ENCODE peak calls at places on chromosome 2, in ten cellular contexts. E, Q, L, H, F, A, W, Y, S and T are unnamed samples.

GRCh38 chr2:109349555-109350430 is 220.8 kb downstream of the SH3RF3 start:
- DNase-seq in S (no peak), H (no peak), A (no peak), L (no peak), F (no peak), E (peak), Q (no peak), W (no peak), Y (no peak), T (no peak)

GRCh38 chr2:226561962-226562361 is 237.7 kb downstream of the IRS1 start:
- DNase-seq in L (peak), A (no peak), W (no peak), Q (no peak), E (no peak), H (peak), S (no peak), Y (no peak), F (no peak), T (no peak)

GRCh38 chr2:27569398-27569797 is 13.4 kb upstream of the ZNF512 start:
- DNase-seq in L (peak), E (no peak), A (peak), S (no peak), Y (no peak), Q (no peak), F (no peak), W (no peak), H (no peak), T (no peak)

GRCh38 chr2:128748336-128748735 is 429.7 kb upstream of the HS6ST1 start:
- DNase-seq in A (no peak), H (no peak), Y (no peak), E (no peak), F (no peak), W (no peak), L (no peak), Q (no peak), S (no peak), T (no peak)

GRCh38 chr2:216292886-216293291 is 79.4 kb downstream of the MARCHF4 start:
- DNase-seq in E (no peak), Q (no peak), A (no peak), S (no peak), L (no peak), W (no peak), H (no peak), Y (no peak), F (peak), T (no peak)

GRCh38 chr2:222892321-222892720 is 31.5 kb downstream of the ACSL3 start:
- DNase-seq in F (peak), A (peak), H (peak), L (peak), Q (no peak), Y (no peak), E (no peak), S (no peak), W (no peak), T (no peak)

GRCh38 chr2:3248754-3249476 is 128.7 kb downstream of the EIPR1 start:
- DNase-seq in F (no peak), Y (no peak), Q (no peak), L (no peak), W (no peak), A (no peak), E (no peak), S (no peak), H (no peak), T (no peak)

GRCh38 chr2:237483018-237483731 is 3.9 kb upstream of the MLPH start:
- DNase-seq in W (no peak), Y (peak), Q (no peak), H (no peak), S (no peak), E (no peak), A (peak), L (peak), F (peak), T (no peak)

GRCh38 chr2:229672021-229672420 is 42.3 kb downstream of the DNER start:
- DNase-seq in A (no peak), H (no peak), Q (no peak), Y (no peak), W (no peak), L (no peak), E (no peak), F (no peak), S (no peak), T (no peak)

GRCh38 chr2:175690113-175690716 is 311.9 kb downstream of the LNPK start:
- DNase-seq in F (peak), Y (peak), W (peak), H (peak), L (peak), Q (peak), E (peak), A (peak), S (no peak), T (no peak)

GRCh38 chr2:38037757-38038615 is 38.0 kb downstream of the CYP1B1 start:
- DNase-seq in E (peak), L (peak), S (no peak), W (no peak), A (peak), Y (no peak), Q (no peak), H (no peak), F (peak), T (peak)
- TF ChIP-seq CTCF in E (no peak), L (peak), S (no peak), W (no peak), A (peak), Y (no peak), Q (no peak), H (no peak), F (peak), T (no peak)

GRCh38 chr2:43170733-43171101 is 55.7 kb downstream of the ZFP36L2 start:
- DNase-seq in Q (no peak), S (no peak), F (no peak), H (no peak), E (no peak), L (no peak), W (no peak), A (no peak), Y (peak), T (no peak)

GRCh38 chr2:43171789-43172188 is 54.6 kb downstream of the ZFP36L2 start:
- DNase-seq in W (no peak), Y (peak), S (peak), L (peak), Q (no peak), A (peak), E (no peak), H (no peak), F (peak), T (no peak)

GRCh38 chr2:43169987-43170732 is 56.2 kb downstream of the ZFP36L2 start:
- DNase-seq in L (no peak), H (no peak), Q (peak), Y (peak), W (no peak), E (peak), S (no peak), A (no peak), F (no peak), T (no peak)

GRCh38 chr2:43168016-43168369 is 58.4 kb downstream of the ZFP36L2 start:
- DNase-seq in A (no peak), F (no peak), S (no peak), Y (no peak), L (no peak), E (no peak), Q (no peak), H (no peak), W (no peak), T (no peak)

GRCh38 chr2:43169091-43169936 is 57.1 kb downstream of the ZFP36L2 start:
- DNase-seq in Y (peak), S (no peak), W (no peak), L (no peak), E (no peak), H (peak), Q (no peak), A (no peak), F (no peak), T (no peak)
- TF ChIP-seq CTCF in Y (no peak), S (no peak), W (no peak), L (no peak), E (no peak), H (no peak), Q (no peak), A (no peak), F (no peak), T (no peak)

GRCh38 chr2:189233527-189233926 is 54.0 kb upstream of the COL5A2 start:
- DNase-seq in S (no peak), F (peak), H (no peak), A (peak), L (no peak), Y (no peak), W (no peak), E (no peak), Q (no peak), T (no peak)

GRCh38 chr2:189234991-189235390 is 55.4 kb upstream of the COL5A2 start:
- DNase-seq in Q (no peak), S (no peak), A (peak), H (no peak), F (peak), W (no peak), E (no peak), L (no peak), Y (no peak), T (no peak)

GRCh38 chr2:189231719-189232323 is 52.3 kb upstream of the COL5A2 start:
- DNase-seq in Y (no peak), S (no peak), H (no peak), E (no peak), A (no peak), L (no peak), W (no peak), F (no peak), Q (no peak), T (no peak)

GRCh38 chr2:189236066-189236465 is 56.5 kb upstream of the COL5A2 start:
- DNase-seq in A (peak), Q (no peak), F (peak), E (no peak), H (peak), S (no peak), Y (no peak), W (no peak), L (peak), T (no peak)

DNA sequence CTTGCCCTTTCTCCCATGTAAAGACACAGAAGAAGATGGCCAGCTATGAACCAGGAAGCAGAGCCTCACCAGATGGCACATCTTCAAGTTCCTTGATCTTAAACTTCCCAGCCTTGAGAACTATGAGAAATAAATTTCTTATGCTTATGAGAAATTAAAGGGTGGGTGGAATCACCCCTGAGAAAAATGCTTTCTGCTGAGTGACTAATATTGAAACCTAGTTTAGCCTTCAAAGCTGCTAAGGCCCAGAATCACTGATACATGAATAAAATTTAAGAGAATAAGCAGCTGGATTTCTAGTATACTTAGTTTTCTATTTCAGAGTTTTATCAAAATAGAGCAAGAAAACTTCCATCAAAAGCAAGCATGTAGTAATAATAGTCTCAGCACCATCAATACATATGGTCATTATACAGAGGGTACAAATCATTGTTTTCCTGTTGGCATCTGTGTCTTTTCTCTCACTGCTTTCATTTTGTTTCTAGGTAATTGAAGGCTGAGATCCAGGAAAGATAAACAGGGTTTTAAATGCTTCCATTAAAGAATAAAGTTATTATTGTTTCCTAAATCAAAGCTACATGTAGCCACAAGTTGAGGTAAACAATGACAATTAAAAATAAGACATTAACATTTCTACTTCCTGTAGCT is 53.3 kb upstream of the COL5A2 start:
- DNase-seq in Q (no peak), L (no peak), E (no peak), H (no peak), F (peak), S (no peak), A (peak), W (no peak), Y (no peak), T (no peak)
- TF ChIP-seq CTCF in Q (no peak), L (no peak), E (no peak), H (no peak), F (no peak), S (no peak), A (no peak), W (no peak), Y (no peak), T (no peak)

DNA sequence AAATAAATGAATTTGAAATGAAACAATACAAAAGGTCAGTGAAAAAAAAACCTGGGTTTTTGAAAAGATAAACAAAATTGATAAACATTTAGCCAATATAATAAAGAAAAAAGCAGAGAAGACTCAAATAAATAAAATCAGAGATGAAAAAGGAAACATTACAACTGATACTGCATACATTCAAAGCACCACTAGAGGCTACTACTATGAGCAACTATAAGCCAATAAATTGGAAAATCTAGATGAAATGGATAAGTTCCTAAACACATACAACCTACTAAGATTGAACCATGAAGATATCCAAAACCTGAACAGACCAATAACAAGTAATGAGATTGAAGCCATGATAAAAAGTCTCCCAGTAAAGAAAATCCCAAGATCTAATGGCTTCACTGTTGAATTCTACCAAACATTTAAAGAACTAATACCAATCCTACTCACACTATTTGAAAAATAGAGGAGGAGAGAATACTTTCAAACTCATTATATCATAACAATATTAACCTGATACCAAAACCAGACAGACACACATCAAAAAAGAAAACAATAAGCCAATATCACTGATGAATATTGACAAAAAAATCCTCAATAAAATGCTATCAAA is 80.8 kb upstream of the CERS6 start:
- DNase-seq in H (no peak), W (no peak), Q (no peak), A (no peak), S (no peak), F (no peak), L (no peak), E (no peak), Y (no peak), T (no peak)
- TF ChIP-seq CTCF in H (peak), W (peak), Q (no peak), A (peak), S (no peak), F (peak), L (peak), E (peak), Y (peak), T (no peak)

DNA sequence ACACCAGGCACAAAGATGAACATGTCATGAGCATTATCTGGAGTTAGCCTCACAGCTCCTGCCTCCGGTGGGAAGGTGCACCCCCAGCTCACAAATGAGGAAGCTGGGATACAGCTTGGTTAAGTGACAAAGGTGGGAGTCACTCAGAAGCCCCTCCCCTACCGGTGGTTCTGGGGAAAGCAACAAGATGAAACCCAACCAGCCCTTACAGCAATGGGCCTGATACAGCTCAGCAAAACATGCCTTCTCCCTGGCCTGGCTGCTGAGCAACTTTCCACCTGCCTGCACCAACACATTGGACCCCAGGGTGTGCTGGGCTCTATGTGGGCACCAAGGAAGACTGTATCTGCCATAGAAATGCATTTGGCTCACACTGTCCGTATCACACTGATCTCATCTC is 113.2 kb downstream of the GYPC start:
- DNase-seq in A (no peak), S (no peak), L (no peak), E (no peak), H (no peak), Q (no peak), W (no peak), F (no peak), Y (no peak), T (no peak)
- TF ChIP-seq CTCF in A (no peak), S (no peak), L (no peak), E (no peak), H (no peak), Q (peak), W (no peak), F (no peak), Y (no peak), T (no peak)

GRCh38 chr2:15943378-15943851 is 3.1 kb downstream of the MYCN start:
- DNase-seq in L (no peak), H (no peak), S (peak), E (peak), F (no peak), A (no peak), Y (peak), Q (peak), W (peak), T (no peak)
- TF ChIP-seq CTCF in L (no peak), H (no peak), S (peak), E (peak), F (no peak), A (no peak), Y (peak), Q (peak), W (peak), T (no peak)

GRCh38 chr2:179340678-179341077 is 76.0 kb upstream of the SESTD1 start:
- DNase-seq in L (no peak), A (peak), E (no peak), H (peak), F (peak), S (no peak), Q (no peak), Y (no peak), W (no peak), T (no peak)
- TF ChIP-seq CTCF in L (peak), A (peak), E (no peak), H (no peak), F (peak), S (no peak), Q (no peak), Y (no peak), W (peak), T (no peak)

GRCh38 chr2:181891258-181891965 is at the start of gene ITPRID2:
- DNase-seq in W (peak), Q (peak), S (no peak), F (peak), A (peak), L (peak), H (peak), E (peak), Y (peak), T (peak)
- TF ChIP-seq CTCF in W (no peak), Q (peak), S (peak), F (no peak), A (no peak), L (peak), H (peak), E (no peak), Y (no peak), T (no peak)

GRCh38 chr2:120779781-120780283 is 44.2 kb downstream of the GLI2 start:
- DNase-seq in F (peak), Q (peak), L (peak), H (no peak), Y (no peak), E (no peak), S (peak), W (no peak), A (peak), T (no peak)
- TF ChIP-seq CTCF in F (peak), Q (peak), L (no peak), H (no peak), Y (no peak), E (no peak), S (no peak), W (no peak), A (peak), T (no peak)

GRCh38 chr2:137050949-137051348 is 285.6 kb downstream of the THSD7B start:
- DNase-seq in A (no peak), F (peak), H (peak), Y (no peak), E (no peak), S (no peak), Q (no peak), L (no peak), W (no peak), T (no peak)
- TF ChIP-seq CTCF in A (peak), F (peak), H (no peak), Y (no peak), E (peak), S (peak), Q (peak), L (no peak), W (peak), T (no peak)